ENCODE peak calls at places on chromosomes 16 and 17, in five cellular contexts. One of them, this sample, is unnamed.

GRCh38 chr16:4218202-4218601 is 23.7 kb downstream of the SRL start:
- DNase-seq in transverse colon: no peak
- DNase-seq in breast epithelium: no peak
- DNase-seq in CD8-positive, alpha-beta T cell: no peak
- DNase-seq in AG04450: no peak
- DNase-seq in this sample: no peak

GRCh38 chr16:50209548-50210265 is 56.6 kb downstream of the TENT4B start:
- DNase-seq in CD8-positive, alpha-beta T cell: no peak
- DNase-seq in breast epithelium: no peak
- DNase-seq in AG04450: no peak
- DNase-seq in transverse colon: peak; percentile 35
- DNase-seq in this sample: peak; percentile 27

GRCh38 chr17:57872536-57872935 is 22.7 kb upstream of the MRPS23 start:
- DNase-seq in transverse colon: no peak
- DNase-seq in AG04450: no peak
- DNase-seq in breast epithelium: no peak
- DNase-seq in CD8-positive, alpha-beta T cell: no peak
- DNase-seq in this sample: no peak

GRCh38 chr17:61786088-61786487 is 77.2 kb downstream of the BRIP1 start:
- DNase-seq in CD8-positive, alpha-beta T cell: no peak
- DNase-seq in transverse colon: no peak
- DNase-seq in AG04450: no peak
- DNase-seq in breast epithelium: no peak
- DNase-seq in this sample: no peak

GRCh38 chr16:11107781-11108465 is 148.1 kb downstream of the SOCS1 start:
- DNase-seq in AG04450: no peak
- DNase-seq in transverse colon: no peak
- DNase-seq in CD8-positive, alpha-beta T cell: no peak
- DNase-seq in breast epithelium: no peak
- DNase-seq in this sample: no peak

GRCh38 chr17:82896071-82897000 is 56.5 kb upstream of the ZNF750 start:
- DNase-seq in CD8-positive, alpha-beta T cell: no peak
- DNase-seq in breast epithelium: no peak
- DNase-seq in transverse colon: no peak
- DNase-seq in AG04450: no peak
- DNase-seq in this sample: no peak

GRCh38 chr16:80932725-80933124 is 74.0 kb downstream of the CMC2 start:
- DNase-seq in transverse colon: peak; percentile 41
- DNase-seq in breast epithelium: no peak
- DNase-seq in AG04450: no peak
- DNase-seq in CD8-positive, alpha-beta T cell: no peak
- DNase-seq in this sample: no peak

GRCh38 chr16:6726621-6727020 is 606.0 kb upstream of the RBFOX1 start:
- DNase-seq in CD8-positive, alpha-beta T cell: no peak
- DNase-seq in transverse colon: no peak
- DNase-seq in breast epithelium: no peak
- DNase-seq in AG04450: no peak
- DNase-seq in this sample: no peak

GRCh38 chr16:66695935-66696668 is 441 bp downstream of the CMTM4 start:
- DNase-seq in breast epithelium: peak; percentile 72
- DNase-seq in AG04450: no peak
- DNase-seq in transverse colon: peak; percentile 77
- DNase-seq in CD8-positive, alpha-beta T cell: peak; percentile 56
- DNase-seq in this sample: no peak

GRCh38 chr16:15790458-15790857 is 66.4 kb downstream of the MYH11 start:
- DNase-seq in AG04450: no peak
- DNase-seq in transverse colon: no peak
- DNase-seq in breast epithelium: no peak
- DNase-seq in CD8-positive, alpha-beta T cell: no peak
- DNase-seq in this sample: no peak

GRCh38 chr16:8904018-8904430 is 21.9 kb downstream of the LITAFD start:
- DNase-seq in CD8-positive, alpha-beta T cell: no peak
- DNase-seq in AG04450: no peak
- DNase-seq in transverse colon: no peak
- DNase-seq in breast epithelium: no peak
- DNase-seq in this sample: no peak

GRCh38 chr17:79031996-79032875 is 8.3 kb downstream of the C1QTNF1 start:
- DNase-seq in AG04450: no peak
- DNase-seq in transverse colon: no peak
- DNase-seq in breast epithelium: peak; percentile 47
- DNase-seq in CD8-positive, alpha-beta T cell: no peak
- DNase-seq in this sample: no peak

GRCh38 chr16:56190903-56191806 is at the start of gene GNAO1:
- DNase-seq in CD8-positive, alpha-beta T cell: peak; percentile 65
- DNase-seq in breast epithelium: peak; percentile 58
- DNase-seq in transverse colon: peak; percentile 56
- DNase-seq in AG04450: no peak
- DNase-seq in this sample: no peak

GRCh38 chr17:17019891-17020456 is 22.3 kb upstream of the MPRIP start:
- DNase-seq in transverse colon: no peak
- DNase-seq in AG04450: no peak
- DNase-seq in CD8-positive, alpha-beta T cell: no peak
- DNase-seq in breast epithelium: peak; percentile 50
- DNase-seq in this sample: no peak

GRCh38 chr17:69358688-69359596 is 32.0 kb upstream of the ABCA5 start:
- DNase-seq in breast epithelium: no peak
- DNase-seq in transverse colon: no peak
- DNase-seq in CD8-positive, alpha-beta T cell: no peak
- DNase-seq in AG04450: no peak
- DNase-seq in this sample: no peak

GRCh38 chr16:56912746-56913703 is 18.9 kb upstream of the HERPUD1 start:
- DNase-seq in transverse colon: peak; percentile 43
- DNase-seq in CD8-positive, alpha-beta T cell: no peak
- DNase-seq in breast epithelium: no peak
- DNase-seq in AG04450: no peak
- DNase-seq in this sample: no peak

GRCh38 chr16:50263940-50264929 is 2.1 kb upstream of the ADCY7 start:
- DNase-seq in transverse colon: no peak
- DNase-seq in CD8-positive, alpha-beta T cell: no peak
- DNase-seq in breast epithelium: no peak
- DNase-seq in AG04450: peak; percentile 8
- DNase-seq in this sample: no peak

GRCh38 chr16:77434365-77435239 is at the start of gene ADAMTS18:
- DNase-seq in CD8-positive, alpha-beta T cell: no peak
- DNase-seq in breast epithelium: no peak
- DNase-seq in transverse colon: no peak
- DNase-seq in AG04450: no peak
- DNase-seq in this sample: no peak

GRCh38 chr17:7213895-7214299 is 5.7 kb downstream of the DLG4 start:
- DNase-seq in CD8-positive, alpha-beta T cell: no peak
- DNase-seq in breast epithelium: no peak
- DNase-seq in transverse colon: peak; percentile 79
- DNase-seq in AG04450: no peak
- DNase-seq in this sample: no peak

GRCh38 chr16:86671486-86672214 is 93.3 kb downstream of the FOXL1 start:
- DNase-seq in CD8-positive, alpha-beta T cell: no peak
- DNase-seq in AG04450: no peak
- DNase-seq in breast epithelium: no peak
- DNase-seq in transverse colon: no peak
- DNase-seq in this sample: no peak

GRCh38 chr17:34797724-34798123 is 163.5 kb downstream of the CCT6B start:
- DNase-seq in CD8-positive, alpha-beta T cell: no peak
- DNase-seq in breast epithelium: no peak
- DNase-seq in AG04450: no peak
- DNase-seq in transverse colon: no peak
- DNase-seq in this sample: no peak

GRCh38 chr17:83191388-83192160 is 112.2 kb downstream of the METRNL start:
- DNase-seq in breast epithelium: no peak
- DNase-seq in AG04450: no peak
- DNase-seq in transverse colon: no peak
- DNase-seq in CD8-positive, alpha-beta T cell: peak; percentile 35
- DNase-seq in this sample: no peak

GRCh38 chr16:49276646-49277385 is 4.8 kb downstream of the CBLN1 start:
- DNase-seq in transverse colon: no peak
- DNase-seq in CD8-positive, alpha-beta T cell: no peak
- DNase-seq in breast epithelium: no peak
- DNase-seq in AG04450: no peak
- DNase-seq in this sample: no peak

GRCh38 chr16:3065742-3066439 is 451 bp downstream of the IL32 start:
- DNase-seq in breast epithelium: no peak
- DNase-seq in CD8-positive, alpha-beta T cell: peak; percentile 71
- DNase-seq in AG04450: no peak
- DNase-seq in transverse colon: no peak
- DNase-seq in this sample: no peak

GRCh38 chr17:72952641-72953313 is 139.7 kb downstream of the SLC39A11 start:
- DNase-seq in breast epithelium: no peak
- DNase-seq in CD8-positive, alpha-beta T cell: no peak
- DNase-seq in transverse colon: no peak
- DNase-seq in AG04450: no peak
- DNase-seq in this sample: no peak

DNA sequence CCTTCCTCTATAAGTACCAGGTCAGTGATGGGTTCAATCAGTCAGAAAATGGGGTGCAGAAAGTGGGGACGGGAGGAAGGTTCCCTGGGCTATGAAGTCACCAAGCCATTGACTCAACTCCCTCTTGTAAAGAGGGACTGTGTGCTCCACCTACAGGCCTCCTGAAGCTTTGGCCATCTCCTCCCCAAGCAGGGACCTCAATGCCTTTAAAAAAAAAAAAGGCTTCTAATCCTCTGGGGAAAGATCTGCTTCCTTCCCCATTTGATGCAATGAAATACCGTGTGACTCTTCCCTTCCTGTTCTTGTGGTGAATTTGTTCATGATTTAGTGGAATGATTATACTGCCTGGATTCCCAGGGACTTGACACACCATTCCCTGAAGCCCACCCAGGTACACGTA is 30.8 kb downstream of the VWA3A start:
- DNase-seq in CD8-positive, alpha-beta T cell: no peak
- DNase-seq in AG04450: no peak
- DNase-seq in transverse colon: no peak
- DNase-seq in breast epithelium: no peak
- DNase-seq in this sample: no peak
- TF ChIP-seq CTCF in CD8-positive, alpha-beta T cell: no peak
- TF ChIP-seq CTCF in AG04450: no peak
- TF ChIP-seq CTCF in transverse colon: no peak
- TF ChIP-seq CTCF in breast epithelium: no peak
- TF ChIP-seq CTCF in this sample: no peak

GRCh38 chr17:75394332-75394918 is 11.1 kb downstream of the GRB2 start:
- DNase-seq in CD8-positive, alpha-beta T cell: peak; percentile 37
- DNase-seq in breast epithelium: no peak
- DNase-seq in AG04450: no peak
- DNase-seq in transverse colon: no peak
- DNase-seq in this sample: no peak

GRCh38 chr17:75398279-75398678 is 7.2 kb downstream of the GRB2 start:
- DNase-seq in breast epithelium: no peak
- DNase-seq in AG04450: no peak
- DNase-seq in transverse colon: no peak
- DNase-seq in CD8-positive, alpha-beta T cell: no peak
- DNase-seq in this sample: no peak

GRCh38 chr17:75397217-75397616 is 8.3 kb downstream of the GRB2 start:
- DNase-seq in CD8-positive, alpha-beta T cell: no peak
- DNase-seq in breast epithelium: no peak
- DNase-seq in AG04450: no peak
- DNase-seq in transverse colon: no peak
- DNase-seq in this sample: no peak

GRCh38 chr17:75396025-75396424 is 9.5 kb downstream of the GRB2 start:
- DNase-seq in transverse colon: no peak
- DNase-seq in breast epithelium: no peak
- DNase-seq in AG04450: no peak
- DNase-seq in CD8-positive, alpha-beta T cell: no peak
- DNase-seq in this sample: no peak

DNA sequence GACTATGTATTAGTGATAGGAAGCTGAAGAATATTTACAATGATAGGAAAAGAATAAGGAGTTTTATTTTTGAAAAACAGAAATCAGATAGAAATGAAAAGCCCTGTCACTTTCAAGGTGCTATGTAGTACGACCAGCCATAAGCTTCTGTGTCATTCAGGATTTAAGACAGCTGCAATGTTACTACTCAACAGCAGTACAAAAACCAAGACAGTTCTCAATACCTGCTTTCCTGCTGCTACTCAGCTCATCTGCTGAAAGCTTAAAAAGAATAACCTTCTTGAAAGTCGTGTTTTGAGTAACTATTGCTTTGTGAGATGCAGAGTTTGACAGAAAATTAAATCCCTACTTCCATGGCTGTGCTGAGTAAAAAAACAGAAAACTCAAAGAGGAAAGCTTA is 8.7 kb downstream of the GRB2 start:
- DNase-seq in breast epithelium: no peak
- DNase-seq in transverse colon: no peak
- DNase-seq in CD8-positive, alpha-beta T cell: no peak
- DNase-seq in AG04450: no peak
- DNase-seq in this sample: no peak
- TF ChIP-seq CTCF in breast epithelium: no peak
- TF ChIP-seq CTCF in transverse colon: no peak
- TF ChIP-seq CTCF in CD8-positive, alpha-beta T cell: no peak
- TF ChIP-seq CTCF in AG04450: no peak
- TF ChIP-seq CTCF in this sample: no peak

DNA sequence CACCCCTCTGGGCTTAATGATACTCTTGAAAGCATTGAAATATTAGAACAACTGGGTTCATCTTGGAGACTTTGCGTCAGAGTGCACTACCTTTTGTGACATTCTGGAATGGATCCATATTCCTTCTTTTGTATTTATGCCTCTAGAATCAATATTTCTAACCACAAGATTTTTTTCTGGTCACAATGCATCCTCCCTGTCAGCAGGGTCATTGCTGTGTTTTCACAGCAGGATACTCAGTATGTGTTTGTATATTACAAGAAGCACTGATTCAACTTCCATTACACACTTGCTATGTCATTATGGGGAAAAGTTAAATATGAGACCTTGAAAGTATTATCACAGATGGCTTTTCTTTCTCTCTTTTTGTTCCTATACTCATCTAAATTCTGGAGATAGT is 370.0 kb downstream of the HS3ST3B1 start:
- DNase-seq in CD8-positive, alpha-beta T cell: no peak
- DNase-seq in AG04450: no peak
- DNase-seq in transverse colon: no peak
- DNase-seq in breast epithelium: no peak
- DNase-seq in this sample: no peak
- TF ChIP-seq CTCF in CD8-positive, alpha-beta T cell: no peak
- TF ChIP-seq CTCF in AG04450: no peak
- TF ChIP-seq CTCF in transverse colon: no peak
- TF ChIP-seq CTCF in breast epithelium: no peak
- TF ChIP-seq CTCF in this sample: no peak

DNA sequence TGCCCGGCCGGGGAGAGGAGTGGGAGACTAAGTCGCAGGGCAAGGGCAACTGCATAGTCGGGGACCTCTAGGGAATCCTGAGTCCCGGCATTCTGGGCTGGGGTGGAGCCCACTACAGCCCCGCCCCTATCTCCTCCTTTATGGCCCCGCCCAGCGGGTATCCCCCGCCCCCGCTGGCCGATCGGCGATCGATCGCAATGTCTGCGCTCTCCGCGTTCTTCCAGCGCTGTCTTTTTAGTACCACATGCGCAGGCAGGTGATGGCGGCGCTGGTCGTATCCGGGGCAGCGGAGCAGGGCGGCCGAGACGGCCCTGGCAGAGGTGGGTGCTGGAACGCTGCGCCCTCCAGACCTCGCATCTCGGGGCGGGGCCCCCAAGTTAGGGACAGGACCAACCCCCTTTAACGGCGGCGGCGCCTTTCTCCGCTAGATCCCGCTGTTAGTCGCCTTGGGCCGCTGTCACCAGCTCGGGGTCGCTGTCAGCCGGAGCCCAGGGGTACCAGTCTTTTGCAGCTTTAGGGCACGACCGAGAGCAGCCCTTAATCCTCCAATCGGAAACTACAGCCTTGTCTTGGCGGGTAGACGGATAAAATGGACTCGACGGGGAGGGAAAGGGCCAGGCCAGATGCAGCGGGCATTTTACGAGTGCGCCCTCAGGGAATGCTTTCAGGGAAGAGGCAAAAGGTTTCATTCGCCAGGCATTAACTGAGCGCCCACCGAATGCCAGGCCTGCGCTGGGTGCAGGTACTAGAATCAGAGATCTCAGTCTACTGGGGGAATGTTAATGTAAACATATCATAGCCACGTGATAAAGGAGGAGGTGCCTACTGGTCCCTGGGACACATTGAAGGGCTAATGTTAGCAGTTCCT is at the start of gene DPH1:
- DNase-seq in transverse colon: peak; percentile 89
- DNase-seq in CD8-positive, alpha-beta T cell: peak; percentile 86
- DNase-seq in breast epithelium: peak; percentile 82
- DNase-seq in AG04450: peak; percentile 62
- DNase-seq in this sample: peak; percentile 75
- TF ChIP-seq CTCF in transverse colon: no peak
- TF ChIP-seq CTCF in CD8-positive, alpha-beta T cell: no peak
- TF ChIP-seq CTCF in breast epithelium: no peak
- TF ChIP-seq CTCF in AG04450: no peak
- TF ChIP-seq CTCF in this sample: no peak